ENCODE peak calls at places on chromosome 14, in four cellular contexts. F, N, I and R are unnamed samples.

GRCh38 chr14:106039400-106039799 is 513.0 kb downstream of the TMEM121 start:
- DNase-seq in F (no peak), N (peak), I (no peak), R (no peak)

GRCh38 chr14:99143793-99144192 is 128.2 kb downstream of the BCL11B start:
- DNase-seq in F (no peak), N (no peak), I (no peak), R (no peak)

GRCh38 chr14:101715209-101716076 is 46.1 kb upstream of the PPP2R5C start:
- DNase-seq in F (no peak), N (no peak), I (no peak), R (no peak)

GRCh38 chr14:77158175-77158908 is 16.8 kb upstream of the ZDHHC22 start:
- DNase-seq in F (no peak), N (peak), I (peak), R (no peak)

GRCh38 chr14:70856851-70857498 is 47.7 kb upstream of the MAP3K9 start:
- DNase-seq in F (no peak), N (no peak), I (peak), R (no peak)

GRCh38 chr14:72538387-72538786 is 355.5 kb downstream of the DPF3 start:
- DNase-seq in F (no peak), N (no peak), I (no peak), R (no peak)

GRCh38 chr14:104749111-104749649 is 3.8 kb upstream of the SIVA1 start:
- DNase-seq in F (no peak), N (no peak), I (peak), R (no peak)

GRCh38 chr14:100332797-100333196 is 9.7 kb downstream of the SLC25A47 start:
- DNase-seq in F (no peak), N (no peak), I (no peak), R (no peak)

GRCh38 chr14:31110872-31111271 is 84.7 kb upstream of the STRN3 start:
- DNase-seq in F (no peak), N (no peak), I (no peak), R (no peak)

GRCh38 chr14:72855913-72856312 is 38.0 kb downstream of the DPF3 start:
- DNase-seq in F (no peak), N (no peak), I (peak), R (no peak)

GRCh38 chr14:68191567-68192321 is 372.2 kb downstream of the RAD51B start:
- DNase-seq in F (no peak), N (no peak), I (no peak), R (no peak)

GRCh38 chr14:96053600-96054381 is 14.6 kb downstream of the C14orf132 start:
- DNase-seq in F (no peak), N (peak), I (peak), R (no peak)

GRCh38 chr14:55274144-55274543 is 2.9 kb downstream of the FBXO34 start:
- DNase-seq in F (no peak), N (no peak), I (no peak), R (no peak)

GRCh38 chr14:56491299-56492285 is 88.0 kb upstream of the TMEM260 start:
- DNase-seq in F (no peak), N (peak), I (peak), R (peak)

GRCh38 chr14:93100570-93100969 is 15.2 kb downstream of the ITPK1 start:
- DNase-seq in F (no peak), N (peak), I (no peak), R (no peak)

GRCh38 chr14:80981156-80981555 is 25.7 kb downstream of the TSHR start:
- DNase-seq in F (no peak), N (no peak), I (no peak), R (no peak)

GRCh38 chr14:53035796-53036195 is 84.9 kb upstream of the FERMT2 start:
- DNase-seq in F (no peak), N (no peak), I (no peak), R (peak)

GRCh38 chr14:77320238-77320935 is at the start of gene POMT2:
- DNase-seq in F (peak), N (peak), I (peak), R (peak)

GRCh38 chr14:64983439-64984310 is 3.0 kb upstream of the FNTB start:
- DNase-seq in F (no peak), N (peak), I (peak), R (peak)

GRCh38 chr14:93055651-93056115 is 60.0 kb downstream of the ITPK1 start:
- DNase-seq in F (no peak), N (no peak), I (no peak), R (no peak)

GRCh38 chr14:39175445-39176262 is 600 bp downstream of the PNN start:
- DNase-seq in F (no peak), N (peak), I (peak), R (peak)

GRCh38 chr14:102442241-102443211 is 67.0 kb downstream of the ANKRD9 start:
- DNase-seq in F (no peak), N (peak), I (peak), R (no peak)

GRCh38 chr14:31950760-31951637 is 126.1 kb upstream of the ARHGAP5 start:
- DNase-seq in F (no peak), N (peak), I (peak), R (peak)

GRCh38 chr14:99241314-99242035 is 30.5 kb downstream of the BCL11B start:
- DNase-seq in F (no peak), N (no peak), I (no peak), R (no peak)

GRCh38 chr14:57692671-57693070 is 173.2 kb downstream of the SLC35F4 start:
- DNase-seq in F (no peak), N (no peak), I (peak), R (peak)

GRCh38 chr14:90140298-90140955 is 78.6 kb downstream of the KCNK13 start:
- DNase-seq in F (no peak), N (no peak), I (peak), R (no peak)

GRCh38 chr14:24840204-24840893 is 206.4 kb upstream of the GZMB start:
- DNase-seq in F (no peak), N (no peak), I (no peak), R (no peak)

GRCh38 chr14:104148433-104149277 is 10.3 kb downstream of the KIF26A start:
- DNase-seq in F (no peak), N (peak), I (no peak), R (peak)